ENCODE peak calls at places on chromosomes 2 and 18, in six cellular contexts. One of them, this sample, is unnamed.
A peak's percentile ranks its signal among the peaks of the same experiment; 100 is the strongest.

GRCh38 chr2:111617299-111617803 is 266.6 kb downstream of the ANAPC1 start:
- DNase-seq in breast epithelium: no peak
- DNase-seq in IMR-90: peak; percentile 61
- DNase-seq in brain microvascular endothelial cell: no peak
- DNase-seq in tibial artery: no peak
- DNase-seq in upper lobe of right lung: no peak
- DNase-seq in this sample: peak; percentile 49

GRCh38 chr2:201807452-201807980 is 1.2 kb downstream of the CDK15 start:
- DNase-seq in upper lobe of right lung: no peak
- DNase-seq in IMR-90: peak; percentile 63
- DNase-seq in brain microvascular endothelial cell: peak; percentile 54
- DNase-seq in tibial artery: peak; percentile 61
- DNase-seq in breast epithelium: peak; percentile 23
- DNase-seq in this sample: no peak

GRCh38 chr2:209334188-209335017 is 89.4 kb upstream of the MAP2 start:
- DNase-seq in breast epithelium: no peak
- DNase-seq in brain microvascular endothelial cell: peak; percentile 46
- DNase-seq in tibial artery: peak; percentile 25
- DNase-seq in IMR-90: peak; percentile 37
- DNase-seq in upper lobe of right lung: peak; percentile 50
- DNase-seq in this sample: peak; percentile 46

GRCh38 chr18:11020867-11021414 is 128.4 kb downstream of the PIEZO2 start:
- DNase-seq in brain microvascular endothelial cell: no peak
- DNase-seq in tibial artery: no peak
- DNase-seq in upper lobe of right lung: no peak
- DNase-seq in IMR-90: peak; percentile 4
- DNase-seq in breast epithelium: no peak
- DNase-seq in this sample: no peak

GRCh38 chr2:128664499-128664971 is 345.9 kb upstream of the HS6ST1 start:
- DNase-seq in IMR-90: no peak
- DNase-seq in tibial artery: no peak
- DNase-seq in brain microvascular endothelial cell: no peak
- DNase-seq in breast epithelium: no peak
- DNase-seq in upper lobe of right lung: no peak
- DNase-seq in this sample: no peak

GRCh38 chr2:159574246-159574645 is 42.1 kb downstream of the BAZ2B start:
- DNase-seq in brain microvascular endothelial cell: no peak
- DNase-seq in breast epithelium: no peak
- DNase-seq in tibial artery: no peak
- DNase-seq in upper lobe of right lung: no peak
- DNase-seq in IMR-90: peak; percentile 45
- DNase-seq in this sample: peak; percentile 58

GRCh38 chr2:235595420-235596010 is 101.7 kb downstream of the AGAP1 start:
- DNase-seq in tibial artery: peak; percentile 83
- DNase-seq in brain microvascular endothelial cell: peak; percentile 81
- DNase-seq in breast epithelium: peak; percentile 57
- DNase-seq in upper lobe of right lung: no peak
- DNase-seq in IMR-90: peak; percentile 77
- DNase-seq in this sample: peak; percentile 70

GRCh38 chr2:85545780-85546240 is 6.8 kb downstream of the MAT2A start:
- DNase-seq in IMR-90: no peak
- DNase-seq in tibial artery: no peak
- DNase-seq in brain microvascular endothelial cell: no peak
- DNase-seq in upper lobe of right lung: no peak
- DNase-seq in breast epithelium: no peak
- DNase-seq in this sample: no peak

GRCh38 chr2:198282061-198282460 is 477.7 kb downstream of the PLCL1 start:
- DNase-seq in breast epithelium: no peak
- DNase-seq in IMR-90: no peak
- DNase-seq in brain microvascular endothelial cell: no peak
- DNase-seq in upper lobe of right lung: no peak
- DNase-seq in tibial artery: no peak
- DNase-seq in this sample: no peak

GRCh38 chr18:513826-514530 is 13.5 kb upstream of the COLEC12 start:
- DNase-seq in brain microvascular endothelial cell: no peak
- DNase-seq in upper lobe of right lung: no peak
- DNase-seq in IMR-90: no peak
- DNase-seq in tibial artery: peak; percentile 48
- DNase-seq in breast epithelium: no peak
- DNase-seq in this sample: no peak

GRCh38 chr2:240561325-240561971 is 1.3 kb downstream of the DUSP28 start:
- DNase-seq in tibial artery: no peak
- DNase-seq in brain microvascular endothelial cell: peak; percentile 51
- DNase-seq in upper lobe of right lung: no peak
- DNase-seq in IMR-90: peak; percentile 91
- DNase-seq in breast epithelium: no peak
- DNase-seq in this sample: peak; percentile 90

GRCh38 chr2:174711206-174711605 is 53.1 kb downstream of the CHRNA1 start:
- DNase-seq in upper lobe of right lung: no peak
- DNase-seq in tibial artery: no peak
- DNase-seq in breast epithelium: no peak
- DNase-seq in brain microvascular endothelial cell: peak; percentile 43
- DNase-seq in IMR-90: peak; percentile 84
- DNase-seq in this sample: no peak
- TF ChIP-seq CTCF in upper lobe of right lung: no peak
- TF ChIP-seq CTCF in tibial artery: no peak
- TF ChIP-seq CTCF in breast epithelium: no peak
- TF ChIP-seq CTCF in brain microvascular endothelial cell: no peak
- TF ChIP-seq CTCF in IMR-90: no peak
- TF ChIP-seq CTCF in this sample: no peak

DNA sequence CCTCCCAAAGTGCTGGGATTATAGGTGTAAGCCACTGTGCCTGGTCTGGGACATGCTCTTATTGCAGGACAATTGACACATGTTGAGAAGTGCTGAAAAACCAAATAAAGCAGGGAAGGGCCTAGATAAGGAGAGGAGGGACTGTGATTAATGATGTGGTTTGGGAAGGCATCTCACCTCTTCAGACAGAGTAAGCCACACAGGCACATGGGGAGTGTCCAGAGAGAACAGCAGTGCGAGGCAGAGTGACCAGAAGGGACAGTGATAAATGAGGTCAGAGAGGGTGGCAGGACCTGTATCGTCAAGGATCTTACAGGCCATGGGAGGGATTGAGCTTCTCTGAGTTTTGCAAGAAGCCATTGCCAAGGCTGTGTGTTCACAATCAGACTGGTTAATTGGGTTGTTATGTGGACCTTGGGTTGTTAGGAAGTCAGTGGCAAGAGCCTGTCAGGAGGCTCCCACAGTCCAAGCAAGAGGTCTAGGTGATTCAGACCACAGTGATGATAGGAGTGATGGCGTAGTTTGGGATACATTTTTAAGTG is 58.5 kb downstream of the EIF5B start:
- DNase-seq in breast epithelium: no peak
- DNase-seq in brain microvascular endothelial cell: no peak
- DNase-seq in IMR-90: peak; percentile 37
- DNase-seq in tibial artery: no peak
- DNase-seq in upper lobe of right lung: no peak
- DNase-seq in this sample: no peak
- H3K36me3 ChIP-seq in breast epithelium: peaks cover 3% of the 10 kb centered on the region
- H3K36me3 ChIP-seq in brain microvascular endothelial cell: peaks cover 67% of the 10 kb centered on the region
- H3K36me3 ChIP-seq in IMR-90: peaks cover 52% of the 10 kb centered on the region
- H3K36me3 ChIP-seq in tibial artery: peaks cover 98% of the 10 kb centered on the region
- H3K36me3 ChIP-seq in upper lobe of right lung: peaks cover 98% of the 10 kb centered on the region
- H3K36me3 ChIP-seq in this sample: peaks cover 15% of the 10 kb centered on the region

DNA sequence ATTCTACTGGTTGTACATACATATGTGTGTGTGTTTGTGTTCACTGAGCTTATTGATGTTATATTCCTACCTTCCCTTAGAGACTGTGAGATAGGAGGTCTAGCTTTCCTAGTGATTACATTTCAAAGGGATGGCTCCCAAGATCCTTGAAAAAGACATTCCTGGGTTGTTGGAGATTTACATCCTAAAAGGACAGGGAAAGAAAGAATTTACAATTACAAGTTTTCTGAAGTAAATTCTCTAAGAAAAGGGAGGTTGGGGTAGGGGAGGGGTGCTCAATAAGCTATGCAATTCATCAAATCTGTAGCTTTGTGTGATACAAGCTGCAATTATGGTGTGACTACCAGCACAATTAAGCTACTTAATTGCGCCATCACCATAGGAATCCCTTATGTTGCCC is 284.3 kb downstream of the NUP35 start:
- DNase-seq in brain microvascular endothelial cell: no peak
- DNase-seq in IMR-90: no peak
- DNase-seq in tibial artery: no peak
- DNase-seq in upper lobe of right lung: no peak
- DNase-seq in breast epithelium: no peak
- DNase-seq in this sample: no peak
- H3K4me3 ChIP-seq in brain microvascular endothelial cell: no peak overlapping the region
- H3K4me3 ChIP-seq in IMR-90: no peak overlapping the region
- H3K4me3 ChIP-seq in tibial artery: no peak overlapping the region
- H3K4me3 ChIP-seq in upper lobe of right lung: no peak overlapping the region
- H3K4me3 ChIP-seq in breast epithelium: no peak overlapping the region
- H3K4me3 ChIP-seq in this sample: no peak overlapping the region

GRCh38 chr2:103734911-103735310 is 973.1 kb downstream of the TMEM182 start:
- DNase-seq in tibial artery: no peak
- DNase-seq in breast epithelium: no peak
- DNase-seq in brain microvascular endothelial cell: no peak
- DNase-seq in upper lobe of right lung: no peak
- DNase-seq in IMR-90: no peak
- DNase-seq in this sample: no peak
- TF ChIP-seq CTCF in tibial artery: no peak
- TF ChIP-seq CTCF in breast epithelium: no peak
- TF ChIP-seq CTCF in brain microvascular endothelial cell: no peak
- TF ChIP-seq CTCF in upper lobe of right lung: no peak
- TF ChIP-seq CTCF in IMR-90: no peak
- TF ChIP-seq CTCF in this sample: no peak

DNA sequence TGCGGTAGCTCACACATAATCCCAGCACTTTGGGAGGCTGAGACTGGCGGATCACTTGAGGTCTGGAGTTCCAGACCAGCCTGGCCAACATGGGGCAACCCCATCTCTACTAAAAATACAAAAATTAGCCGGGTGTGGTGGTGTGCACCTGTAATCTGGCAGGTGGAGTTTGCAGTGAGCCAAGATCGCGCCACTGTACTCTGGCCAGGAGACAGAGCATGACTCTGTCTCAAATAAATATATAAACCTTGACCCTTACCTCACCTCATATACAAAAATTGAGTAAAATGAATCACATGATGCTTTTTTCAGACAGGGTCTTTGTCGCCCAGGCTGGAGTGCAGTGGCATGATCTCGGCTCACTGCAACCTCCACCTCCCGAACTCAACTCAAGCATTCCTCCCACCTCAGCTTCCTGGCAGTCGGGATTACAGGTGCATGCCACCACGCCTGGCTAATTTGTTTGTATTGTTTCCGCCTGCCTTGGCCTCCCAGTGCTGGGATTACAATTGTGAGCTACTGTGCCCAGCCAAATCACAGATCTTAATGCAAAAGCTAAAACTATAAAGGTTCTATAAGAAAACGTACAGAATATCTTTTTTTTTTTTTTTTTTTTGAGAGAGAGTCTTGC is 25.3 kb downstream of the XPO1 start:
- DNase-seq in tibial artery: no peak
- DNase-seq in brain microvascular endothelial cell: no peak
- DNase-seq in upper lobe of right lung: no peak
- DNase-seq in breast epithelium: no peak
- DNase-seq in IMR-90: no peak
- DNase-seq in this sample: no peak
- H3K36me3 ChIP-seq in tibial artery: peaks cover 78% of the 10 kb centered on the region
- H3K36me3 ChIP-seq in brain microvascular endothelial cell: peaks cover 49% of the 10 kb centered on the region
- H3K36me3 ChIP-seq in upper lobe of right lung: peaks cover 81% of the 10 kb centered on the region
- H3K36me3 ChIP-seq in breast epithelium: no peaks in the 10 kb centered on the region
- H3K36me3 ChIP-seq in IMR-90: peaks cover 39% of the 10 kb centered on the region
- H3K36me3 ChIP-seq in this sample: peaks cover 14% of the 10 kb centered on the region

GRCh38 chr18:5895886-5896740 is 791 bp upstream of the TMEM200C start:
- DNase-seq in IMR-90: peak; percentile 74
- DNase-seq in breast epithelium: peak; percentile 44
- DNase-seq in tibial artery: no peak
- DNase-seq in upper lobe of right lung: peak; percentile 71
- DNase-seq in brain microvascular endothelial cell: no peak
- DNase-seq in this sample: no peak

GRCh38 chr18:5894613-5895299 is 566 bp downstream of the TMEM200C start:
- DNase-seq in tibial artery: no peak
- DNase-seq in brain microvascular endothelial cell: no peak
- DNase-seq in IMR-90: peak; percentile 18
- DNase-seq in breast epithelium: peak; percentile 18
- DNase-seq in upper lobe of right lung: peak; percentile 63
- DNase-seq in this sample: no peak

GRCh38 chr18:5894215-5894612 is 1.1 kb downstream of the TMEM200C start:
- DNase-seq in brain microvascular endothelial cell: no peak
- DNase-seq in upper lobe of right lung: no peak
- DNase-seq in tibial artery: no peak
- DNase-seq in breast epithelium: no peak
- DNase-seq in IMR-90: peak; percentile 12
- DNase-seq in this sample: no peak

GRCh38 chr18:5892772-5893431 is 2.4 kb downstream of the TMEM200C start:
- DNase-seq in breast epithelium: no peak
- DNase-seq in IMR-90: peak; percentile 34
- DNase-seq in upper lobe of right lung: no peak
- DNase-seq in tibial artery: no peak
- DNase-seq in brain microvascular endothelial cell: no peak
- DNase-seq in this sample: no peak

GRCh38 chr18:5895300-5895885 is at the start of gene TMEM200C:
- DNase-seq in tibial artery: no peak
- DNase-seq in breast epithelium: no peak
- DNase-seq in IMR-90: peak; percentile 43
- DNase-seq in upper lobe of right lung: peak; percentile 66
- DNase-seq in brain microvascular endothelial cell: no peak
- DNase-seq in this sample: no peak
- H3K4me3 ChIP-seq in tibial artery: peak within 1 kb of the TSS; percentile 35
- H3K4me3 ChIP-seq in breast epithelium: peak within 1 kb of the TSS; percentile 70
- H3K4me3 ChIP-seq in IMR-90: peak within 1 kb of the TSS; percentile 99
- H3K4me3 ChIP-seq in upper lobe of right lung: peak within 1 kb of the TSS; percentile 44
- H3K4me3 ChIP-seq in brain microvascular endothelial cell: peak within 1 kb of the TSS; percentile 57
- H3K4me3 ChIP-seq in this sample: no peak within 1 kb of the TSS

This sample was measured in bronchial epithelial cell.